ENCODE peak calls at places on chromosome 7, in four cellular contexts. X is T-helper 2 cell; G is naive thymus-derived CD8-positive, alpha-beta T cell; I is nucleus accumbens. O is an unnamed sample.

GRCh38 chr7:33072471-33072870 is 9.9 kb upstream of the NT5C3A start:
- DNase-seq in X (no peak), G (no peak), I (no peak), O (no peak)

GRCh38 chr7:51315393-51316261 is 982 bp downstream of the COBL start:
- DNase-seq in X (no peak), G (no peak), I (peak; percentile 84), O (no peak)

GRCh38 chr7:44460325-44460724 is 30.1 kb downstream of the NUDCD3 start:
- DNase-seq in X (peak; percentile 96), G (peak; percentile 93), I (no peak), O (no peak)

GRCh38 chr7:28953628-28954027 is 4.5 kb downstream of the TRIL start:
- DNase-seq in X (no peak), G (no peak), I (no peak), O (no peak)

GRCh38 chr7:28346972-28347371 is 65.3 kb upstream of the CREB5 start:
- DNase-seq in X (no peak), G (no peak), I (no peak), O (no peak)

GRCh38 chr7:76054129-76055120 is 6.5 kb downstream of the MDH2 start:
- DNase-seq in X (peak; percentile 31), G (no peak), I (no peak), O (no peak)

GRCh38 chr7:73625276-73625675 is 954 bp upstream of the MLXIPL start:
- DNase-seq in X (no peak), G (no peak), I (no peak), O (no peak)

GRCh38 chr7:45015313-45015712 is 15.3 kb downstream of the CCM2 start:
- DNase-seq in X (no peak), G (no peak), I (no peak), O (no peak)

GRCh38 chr7:1285556-1286301 is 53.1 kb downstream of the UNCX start:
- DNase-seq in X (no peak), G (no peak), I (no peak), O (no peak)

GRCh38 chr7:138875794-138876193 is 77.8 kb upstream of the ATP6V0A4 start:
- DNase-seq in X (peak; percentile 98), G (peak; percentile 80), I (no peak), O (no peak)